ENCODE peak calls at places on chromosomes 2 and 18, in four cellular contexts. One of them, this sample, is unnamed.

GRCh38 chr18:37453754-37454153 is 111.8 kb downstream of the CELF4 start:
- DNase-seq in breast epithelium: no peak
- DNase-seq in heart right ventricle: no peak
- DNase-seq in upper lobe of right lung: no peak
- DNase-seq in this sample: no peak

GRCh38 chr2:207328944-207329386 is 163.2 kb upstream of the KLF7 start:
- DNase-seq in heart right ventricle: no peak
- DNase-seq in upper lobe of right lung: no peak
- DNase-seq in breast epithelium: no peak
- DNase-seq in this sample: no peak

GRCh38 chr2:147910990-147911473 is 66.2 kb downstream of the ACVR2A start:
- DNase-seq in heart right ventricle: peak
- DNase-seq in breast epithelium: no peak
- DNase-seq in upper lobe of right lung: no peak
- DNase-seq in this sample: no peak

GRCh38 chr2:219119422-219120043 is 41.1 kb downstream of the NHEJ1 start:
- DNase-seq in breast epithelium: peak
- DNase-seq in heart right ventricle: peak
- DNase-seq in upper lobe of right lung: peak
- DNase-seq in this sample: peak

GRCh38 chr2:183079335-183079775 is 808 bp downstream of the DUSP19 start:
- DNase-seq in upper lobe of right lung: no peak
- DNase-seq in breast epithelium: no peak
- DNase-seq in heart right ventricle: no peak
- DNase-seq in this sample: no peak

GRCh38 chr2:65916785-65917295 is 484.4 kb upstream of the SPRED2 start:
- DNase-seq in heart right ventricle: no peak
- DNase-seq in upper lobe of right lung: no peak
- DNase-seq in breast epithelium: no peak
- DNase-seq in this sample: no peak

GRCh38 chr2:85886585-85886984 is 2.2 kb downstream of the ST3GAL5 start:
- DNase-seq in upper lobe of right lung: peak
- DNase-seq in heart right ventricle: peak
- DNase-seq in breast epithelium: peak
- DNase-seq in this sample: no peak

GRCh38 chr2:133780099-133780996 is 212.1 kb upstream of the NCKAP5 start:
- DNase-seq in heart right ventricle: peak
- DNase-seq in upper lobe of right lung: no peak
- DNase-seq in breast epithelium: peak
- DNase-seq in this sample: no peak

GRCh38 chr2:211899871-211900482 is 638.6 kb downstream of the ERBB4 start:
- DNase-seq in heart right ventricle: no peak
- DNase-seq in breast epithelium: no peak
- DNase-seq in upper lobe of right lung: no peak
- DNase-seq in this sample: no peak

GRCh38 chr2:68862889-68863288 is 8.3 kb downstream of the BMP10 start:
- DNase-seq in upper lobe of right lung: no peak
- DNase-seq in heart right ventricle: no peak
- DNase-seq in breast epithelium: no peak
- DNase-seq in this sample: no peak

GRCh38 chr2:206287197-206287596 is 12.7 kb downstream of the ZDBF2 start:
- DNase-seq in upper lobe of right lung: no peak
- DNase-seq in heart right ventricle: no peak
- DNase-seq in breast epithelium: no peak
- DNase-seq in this sample: no peak

GRCh38 chr2:216013080-216013909 is at the start of gene MREG:
- DNase-seq in upper lobe of right lung: peak
- DNase-seq in heart right ventricle: peak
- DNase-seq in breast epithelium: peak
- DNase-seq in this sample: peak

GRCh38 chr2:195836002-195836401 is 179.0 kb downstream of the SLC39A10 start:
- DNase-seq in upper lobe of right lung: no peak
- DNase-seq in heart right ventricle: no peak
- DNase-seq in breast epithelium: no peak
- DNase-seq in this sample: no peak

GRCh38 chr18:26549103-26549485 is 741 bp upstream of the KCTD1 start:
- DNase-seq in upper lobe of right lung: peak
- DNase-seq in breast epithelium: peak
- DNase-seq in heart right ventricle: peak
- DNase-seq in this sample: no peak
- H3K27ac ChIP-seq in upper lobe of right lung: peak
- H3K27ac ChIP-seq in breast epithelium: peak
- H3K27ac ChIP-seq in heart right ventricle: peak
- H3K27ac ChIP-seq in this sample: peak

GRCh38 chr2:120919771-120920437 is 184.2 kb downstream of the GLI2 start:
- DNase-seq in breast epithelium: no peak
- DNase-seq in heart right ventricle: peak
- DNase-seq in upper lobe of right lung: no peak
- DNase-seq in this sample: no peak
- H3K27ac ChIP-seq in breast epithelium: peak
- H3K27ac ChIP-seq in heart right ventricle: peak
- H3K27ac ChIP-seq in upper lobe of right lung: peak
- H3K27ac ChIP-seq in this sample: no peak

DNA sequence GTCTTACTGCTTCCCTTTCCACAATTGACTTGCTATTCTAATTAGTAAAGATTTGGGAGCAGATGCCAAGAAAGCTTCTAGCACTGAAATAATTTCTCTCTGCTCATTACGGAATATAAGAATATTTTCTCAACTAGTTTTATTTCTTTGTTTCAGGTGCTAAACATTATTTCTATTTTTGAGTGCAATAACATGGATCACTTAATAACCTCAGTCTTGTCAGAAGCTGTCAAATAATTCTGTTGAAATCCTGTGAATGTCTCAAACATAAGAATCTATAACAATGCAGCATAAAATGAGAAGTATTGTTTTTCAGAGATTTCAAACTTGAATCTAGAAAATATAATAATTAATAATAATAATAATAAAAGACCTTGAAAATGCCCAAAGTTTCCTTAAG is 1221.0 kb downstream of the DSC3 start:
- DNase-seq in upper lobe of right lung: no peak
- DNase-seq in heart right ventricle: no peak
- DNase-seq in breast epithelium: no peak
- DNase-seq in this sample: no peak
- H3K27ac ChIP-seq in upper lobe of right lung: no peak
- H3K27ac ChIP-seq in heart right ventricle: no peak
- H3K27ac ChIP-seq in breast epithelium: no peak
- H3K27ac ChIP-seq in this sample: no peak

DNA sequence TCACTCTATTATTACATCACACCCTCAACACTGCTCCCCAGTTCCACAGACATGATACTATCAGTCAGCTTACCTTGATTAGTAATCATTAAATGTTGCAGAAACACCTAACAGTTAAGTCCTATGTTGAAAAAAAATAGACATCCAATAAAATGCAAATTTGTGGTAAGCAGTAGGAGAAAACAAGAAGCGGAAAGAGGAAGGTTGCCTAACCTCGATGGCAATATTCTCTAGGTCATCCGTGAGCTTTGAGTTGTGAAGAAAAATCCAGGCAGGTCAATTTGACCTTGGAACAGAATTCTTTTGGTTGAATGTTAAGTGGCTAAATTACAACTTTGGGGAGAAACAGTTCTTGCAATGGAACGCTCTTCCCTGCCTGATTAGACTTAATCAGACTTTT is 264.4 kb downstream of the AFF3 start:
- DNase-seq in heart right ventricle: no peak
- DNase-seq in breast epithelium: no peak
- DNase-seq in upper lobe of right lung: no peak
- DNase-seq in this sample: no peak
- H3K27ac ChIP-seq in heart right ventricle: no peak
- H3K27ac ChIP-seq in breast epithelium: no peak
- H3K27ac ChIP-seq in upper lobe of right lung: no peak
- H3K27ac ChIP-seq in this sample: no peak

DNA sequence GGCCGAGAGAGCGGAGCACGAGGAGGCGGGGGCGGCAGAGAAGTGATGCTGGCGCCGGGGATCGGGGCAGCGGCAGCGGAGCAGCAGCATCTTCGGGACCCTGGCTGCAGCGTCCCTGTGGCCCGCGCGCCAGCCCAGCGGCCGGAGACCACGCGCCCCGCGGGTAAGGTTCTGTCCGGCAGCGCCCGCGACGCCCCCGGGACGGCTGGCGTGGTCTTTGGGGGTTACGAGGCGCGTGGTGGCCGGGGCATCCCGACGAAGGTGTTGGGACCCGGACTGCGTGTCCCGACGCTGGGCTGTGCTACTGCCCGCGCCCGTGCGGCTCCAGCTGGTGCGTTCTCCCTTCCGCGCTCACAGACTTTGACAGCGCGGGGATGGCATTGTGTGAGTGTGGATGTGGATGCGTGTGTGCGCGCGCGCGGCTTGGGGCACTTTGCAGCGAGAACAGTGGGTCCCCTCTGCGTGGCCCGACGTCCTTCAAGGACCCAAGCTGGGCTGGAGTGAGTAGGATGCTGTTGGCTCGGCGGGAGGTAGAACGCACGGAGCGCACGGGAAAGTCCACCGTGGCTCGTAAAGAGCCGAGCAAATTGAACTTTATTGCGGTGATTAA is 405.0 kb downstream of the XIRP2 start:
- DNase-seq in breast epithelium: no peak
- DNase-seq in heart right ventricle: no peak
- DNase-seq in upper lobe of right lung: peak
- DNase-seq in this sample: peak
- H3K27ac ChIP-seq in breast epithelium: peak
- H3K27ac ChIP-seq in heart right ventricle: no peak
- H3K27ac ChIP-seq in upper lobe of right lung: no peak
- H3K27ac ChIP-seq in this sample: peak

GRCh38 chr2:10634495-10634894 is 55.3 kb downstream of the NOL10 start:
- DNase-seq in heart right ventricle: no peak
- DNase-seq in breast epithelium: no peak
- DNase-seq in upper lobe of right lung: no peak
- DNase-seq in this sample: no peak
- H3K27ac ChIP-seq in heart right ventricle: no peak
- H3K27ac ChIP-seq in breast epithelium: no peak
- H3K27ac ChIP-seq in upper lobe of right lung: no peak
- H3K27ac ChIP-seq in this sample: no peak

GRCh38 chr2:150473767-150474166 is 13.7 kb downstream of the RND3 start:
- DNase-seq in heart right ventricle: no peak
- DNase-seq in breast epithelium: no peak
- DNase-seq in upper lobe of right lung: no peak
- DNase-seq in this sample: no peak
- H3K27ac ChIP-seq in heart right ventricle: peak
- H3K27ac ChIP-seq in breast epithelium: peak
- H3K27ac ChIP-seq in upper lobe of right lung: no peak
- H3K27ac ChIP-seq in this sample: no peak

GRCh38 chr2:238911376-238912227 is 63.7 kb downstream of the TWIST2 start:
- DNase-seq in upper lobe of right lung: peak
- DNase-seq in breast epithelium: no peak
- DNase-seq in heart right ventricle: no peak
- DNase-seq in this sample: no peak
- H3K27ac ChIP-seq in upper lobe of right lung: no peak
- H3K27ac ChIP-seq in breast epithelium: no peak
- H3K27ac ChIP-seq in heart right ventricle: no peak
- H3K27ac ChIP-seq in this sample: no peak